ENCODE peak calls at places on chromosomes 5 and 9, in eight cellular contexts. Z, R, H, I, T, O, Y and B are unnamed samples.

GRCh38 chr9:17116400-17116837 is 18.4 kb upstream of the CNTLN start:
- DNase-seq in Z (no peak), R (peak; percentile 14), H (peak; percentile 53), I (no peak), T (no peak), O (no peak), Y (peak; percentile 19), B (no peak)

GRCh38 chr5:5533927-5534326 is 111.5 kb downstream of the ICE1 start:
- DNase-seq in Z (no peak), R (no peak), H (no peak), I (no peak), T (no peak), O (no peak), Y (no peak), B (no peak)

GRCh38 chr5:181224390-181225234 is 1.5 kb downstream of the TRIM41 start:
- DNase-seq in Z (peak; percentile 45), R (no peak), H (no peak), I (no peak), T (no peak), O (no peak), Y (peak; percentile 68), B (peak; percentile 47)

GRCh38 chr5:159814810-159815585 is 101.3 kb upstream of the ADRA1B start:
- DNase-seq in Z (no peak), R (no peak), H (no peak), I (no peak), T (no peak), O (no peak), Y (no peak), B (no peak)

GRCh38 chr5:149956685-149957084 is 3.9 kb upstream of the SLC26A2 start:
- DNase-seq in Z (no peak), R (no peak), H (no peak), I (no peak), T (no peak), O (no peak), Y (no peak), B (no peak)

GRCh38 chr5:44885903-44886302 is 77.2 kb downstream of the MRPS30 start:
- DNase-seq in Z (no peak), R (no peak), H (no peak), I (peak; percentile 7), T (no peak), O (no peak), Y (peak; percentile 66), B (peak; percentile 55)

GRCh38 chr5:93583525-93583798 is 440 bp downstream of the NR2F1 start:
- DNase-seq in Z (no peak), R (no peak), H (no peak), I (no peak), T (no peak), O (no peak), Y (no peak), B (no peak)

GRCh38 chr9:83061036-83061435 is 1.9 kb downstream of the RASEF start:
- DNase-seq in Z (no peak), R (no peak), H (no peak), I (no peak), T (no peak), O (no peak), Y (no peak), B (no peak)

GRCh38 chr9:127130235-127130634 is 7.8 kb upstream of the ANGPTL2 start:
- DNase-seq in Z (no peak), R (no peak), H (no peak), I (no peak), T (no peak), O (no peak), Y (no peak), B (no peak)

GRCh38 chr9:134559013-134559412 is 82.6 kb upstream of the COL5A1 start:
- DNase-seq in Z (no peak), R (no peak), H (no peak), I (no peak), T (no peak), O (no peak), Y (no peak), B (no peak)

GRCh38 chr9:137579259-137579604 is 507 bp upstream of the DPH7 start:
- DNase-seq in Z (no peak), R (no peak), H (no peak), I (no peak), T (no peak), O (no peak), Y (no peak), B (peak; percentile 48)

GRCh38 chr9:109249615-109250014 is 71.2 kb downstream of the EPB41L4B start:
- DNase-seq in Z (no peak), R (no peak), H (no peak), I (no peak), T (no peak), O (no peak), Y (no peak), B (no peak)

GRCh38 chr9:126965541-126966428 is 51.2 kb downstream of the RALGPS1 start:
- DNase-seq in Z (no peak), R (peak; percentile 10), H (peak; percentile 47), I (peak; percentile 22), T (no peak), O (no peak), Y (peak; percentile 70), B (peak; percentile 63)

GRCh38 chr5:6682239-6682638 is 31.0 kb upstream of the TENT4A start:
- DNase-seq in Z (no peak), R (no peak), H (no peak), I (no peak), T (no peak), O (no peak), Y (no peak), B (no peak)

GRCh38 chr5:87339986-87340385 is 72.3 kb downstream of the RASA1 start:
- DNase-seq in Z (no peak), R (no peak), H (peak; percentile 16), I (no peak), T (no peak), O (no peak), Y (no peak), B (no peak)

GRCh38 chr5:763998-764781 is 20.3 kb downstream of the ZDHHC11B start:
- DNase-seq in Z (no peak), R (no peak), H (no peak), I (no peak), T (no peak), O (no peak), Y (no peak), B (no peak)

GRCh38 chr9:77896269-77897245 is 135.1 kb downstream of the GNAQ start:
- DNase-seq in Z (no peak), R (no peak), H (no peak), I (no peak), T (no peak), O (no peak), Y (no peak), B (no peak)

GRCh38 chr5:173582198-173583092 is 34.0 kb downstream of the BOD1 start:
- DNase-seq in Z (no peak), R (no peak), H (peak; percentile 81), I (no peak), T (no peak), O (no peak), Y (peak; percentile 9), B (no peak)

GRCh38 chr5:74990194-74990593 is 62.2 kb downstream of the GCNT4 start:
- DNase-seq in Z (no peak), R (no peak), H (no peak), I (no peak), T (no peak), O (no peak), Y (no peak), B (no peak)

GRCh38 chr5:1687301-1687970 is 112.2 kb downstream of the MRPL36 start:
- DNase-seq in Z (no peak), R (no peak), H (no peak), I (no peak), T (no peak), O (no peak), Y (no peak), B (peak; percentile 10)

GRCh38 chr9:116900543-116900942 is 213.4 kb downstream of the TRIM32 start:
- DNase-seq in Z (no peak), R (no peak), H (no peak), I (no peak), T (no peak), O (no peak), Y (no peak), B (no peak)

GRCh38 chr9:128625391-128626145 is 31.1 kb downstream of the DYNC2I2 start:
- DNase-seq in Z (no peak), R (no peak), H (no peak), I (no peak), T (no peak), O (no peak), Y (no peak), B (no peak)

GRCh38 chr9:128877852-128878251 is 3.9 kb downstream of the KYAT1 start:
- DNase-seq in Z (no peak), R (no peak), H (no peak), I (no peak), T (no peak), O (no peak), Y (no peak), B (peak; percentile 9)

GRCh38 chr9:115109486-115109885 is 8.5 kb downstream of the TNC start:
- DNase-seq in Z (no peak), R (no peak), H (peak; percentile 83), I (no peak), T (no peak), O (no peak), Y (no peak), B (no peak)

GRCh38 chr5:133897431-133897830 is 71.0 kb downstream of the C5orf15 start:
- DNase-seq in Z (no peak), R (no peak), H (no peak), I (no peak), T (no peak), O (no peak), Y (no peak), B (no peak)

GRCh38 chr9:109325089-109325488 is 4.2 kb upstream of the EPB41L4B start:
- DNase-seq in Z (no peak), R (no peak), H (no peak), I (no peak), T (no peak), O (no peak), Y (no peak), B (no peak)

GRCh38 chr9:79976501-79977444 is 405.0 kb downstream of the TLE4 start:
- DNase-seq in Z (no peak), R (no peak), H (no peak), I (no peak), T (no peak), O (no peak), Y (no peak), B (no peak)

GRCh38 chr5:149267241-149267973 is 4.3 kb upstream of the AFAP1L1 start:
- DNase-seq in Z (no peak), R (no peak), H (no peak), I (no peak), T (no peak), O (no peak), Y (no peak), B (no peak)

GRCh38 chr5:149325166-149325735 is 20.0 kb upstream of the GRPEL2 start:
- DNase-seq in Z (no peak), R (peak; percentile 64), H (peak; percentile 25), I (no peak), T (no peak), O (no peak), Y (no peak), B (no peak)

GRCh38 chr9:99050292-99050911 is 54.5 kb upstream of the TGFBR1 start:
- DNase-seq in Z (no peak), R (no peak), H (peak; percentile 73), I (no peak), T (no peak), O (no peak), Y (no peak), B (no peak)

GRCh38 chr9:123548749-123549545 is 192.9 kb downstream of the CRB2 start:
- DNase-seq in Z (no peak), R (no peak), H (peak; percentile 89), I (no peak), T (no peak), O (no peak), Y (no peak), B (no peak)

GRCh38 chr9:133874659-133875058 is 117.5 kb downstream of the VAV2 start:
- DNase-seq in Z (no peak), R (no peak), H (no peak), I (no peak), T (no peak), O (no peak), Y (no peak), B (no peak)

GRCh38 chr9:71308454-71308853 is 187.0 kb upstream of the TRPM3 start:
- DNase-seq in Z (no peak), R (no peak), H (no peak), I (no peak), T (no peak), O (no peak), Y (peak; percentile 36), B (peak; percentile 10)

GRCh38 chr5:170310187-170310586 is 12.6 kb upstream of the LCP2 start:
- DNase-seq in Z (no peak), R (no peak), H (no peak), I (no peak), T (no peak), O (no peak), Y (no peak), B (no peak)